ENCODE peak calls at places on chromosome 17, in ten cellular contexts. T is mammary epithelial cell; I is ovary; W is esophagus squamous epithelium; Y is left lung; K is ascending aorta; Z is fibroblast of lung; O is hepatocyte; R is heart right ventricle; S is CD8-positive, alpha-beta T cell. E is an unnamed sample.
A peak's percentile ranks its signal among the peaks of the same experiment; 100 is the strongest.

GRCh38 chr17:65449495-65449894 is 112.0 kb downstream of the AXIN2 start:
- DNase-seq in T (no peak), I (no peak), W (no peak), Y (no peak), K (no peak), Z (no peak), O (no peak), R (no peak), S (no peak), E (no peak)

GRCh38 chr17:48037036-48037881 is at the start of gene COPZ2:
- DNase-seq in T (no peak), I (peak; percentile 64), W (no peak), Y (peak; percentile 55), K (peak; percentile 21), Z (peak; percentile 48), O (peak; percentile 69), R (peak; percentile 75), S (peak; percentile 69), E (peak; percentile 61)

GRCh38 chr17:76909971-76910760 is 42.0 kb downstream of the MGAT5B start:
- DNase-seq in T (peak; percentile 44), I (peak; percentile 41), W (no peak), Y (peak; percentile 41), K (no peak), Z (peak; percentile 45), O (peak; percentile 86), R (peak; percentile 53), S (peak; percentile 30), E (peak; percentile 54)

GRCh38 chr17:16085066-16085699 is 85.6 kb downstream of the TTC19 start:
- DNase-seq in T (peak; percentile 29), I (no peak), W (no peak), Y (no peak), K (no peak), Z (peak; percentile 78), O (no peak), R (no peak), S (no peak), E (peak; percentile 73)

GRCh38 chr17:64773836-64774761 is 112.0 kb upstream of the SMURF2 start:
- DNase-seq in T (peak; percentile 83), I (peak; percentile 19), W (no peak), Y (peak; percentile 77), K (no peak), Z (peak; percentile 64), O (peak; percentile 89), R (no peak), S (no peak), E (peak; percentile 66)

GRCh38 chr17:36869441-36869840 is 67.8 kb upstream of the LHX1 start:
- DNase-seq in T (no peak), I (no peak), W (no peak), Y (no peak), K (no peak), Z (no peak), O (no peak), R (no peak), S (no peak), E (no peak)

GRCh38 chr17:65509032-65509431 is 52.4 kb downstream of the AXIN2 start:
- DNase-seq in T (no peak), I (no peak), W (no peak), Y (no peak), K (no peak), Z (no peak), O (no peak), R (no peak), S (no peak), E (no peak)

GRCh38 chr17:58760248-58760647 is 4.6 kb downstream of the PPM1E start:
- DNase-seq in T (no peak), I (no peak), W (no peak), Y (no peak), K (no peak), Z (no peak), O (no peak), R (no peak), S (no peak), E (no peak)

GRCh38 chr17:61904094-61904710 is 23.6 kb downstream of the INTS2 start:
- DNase-seq in T (no peak), I (no peak), W (no peak), Y (no peak), K (no peak), Z (no peak), O (no peak), R (no peak), S (peak; percentile 15), E (no peak)

GRCh38 chr17:72334205-72334604 is 213.4 kb downstream of the SOX9 start:
- DNase-seq in T (peak; percentile 33), I (no peak), W (no peak), Y (no peak), K (no peak), Z (peak; percentile 80), O (no peak), R (no peak), S (no peak), E (peak; percentile 33)
- TF ChIP-seq CTCF in T (no peak), I (no peak), W (no peak), Y (no peak), K (no peak), Z (peak; percentile 18), O (no peak), R (no peak), S (no peak), E (no peak)

GRCh38 chr17:45433136-45433535 is 466 bp upstream of the ARHGAP27 start:
- DNase-seq in T (no peak), I (no peak), W (no peak), Y (no peak), K (no peak), Z (no peak), O (no peak), R (no peak), S (no peak), E (no peak)
- H3K27ac ChIP-seq in T (no peak overlapping the region), I (no peak overlapping the region), W (peak overlapping the region; percentile 95), Y (peak overlapping the region; percentile 92), K (no peak overlapping the region), Z (no peak overlapping the region), O (no peak overlapping the region), R (no peak overlapping the region), S (no peak overlapping the region), E (no peak overlapping the region)

DNA sequence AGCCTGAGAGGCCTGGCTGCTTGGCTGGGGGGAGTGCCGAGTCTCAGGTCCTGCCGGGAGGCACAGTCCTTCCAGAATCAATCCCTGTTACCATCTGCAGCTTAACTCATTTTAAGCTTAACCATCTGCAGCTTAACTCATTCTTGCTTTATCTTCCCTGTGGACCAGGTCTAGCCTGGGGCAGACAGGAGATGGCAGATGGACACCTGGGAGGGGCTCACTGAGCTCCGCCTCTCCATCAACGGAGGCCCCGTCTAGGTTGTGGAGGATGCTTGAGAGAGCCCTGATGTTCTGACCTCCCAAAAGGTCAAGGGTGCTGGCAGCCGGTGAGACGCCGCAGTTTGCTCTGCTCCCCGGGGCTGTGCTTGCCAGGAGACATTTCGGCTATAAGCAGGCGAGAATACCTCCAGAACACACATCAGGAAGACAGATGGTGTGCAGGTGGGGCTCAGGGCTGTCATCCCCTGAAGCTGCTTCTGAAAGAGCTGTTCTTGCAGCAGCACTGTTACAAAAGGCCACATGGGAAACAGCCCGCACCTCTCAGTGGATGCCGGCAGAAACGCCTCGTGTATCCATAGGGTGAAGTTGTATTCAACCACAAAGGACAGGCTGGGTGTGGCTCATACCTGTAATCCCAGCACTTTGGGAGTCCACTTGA is 41.3 kb downstream of the BAIAP2 start:
- DNase-seq in T (no peak), I (no peak), W (no peak), Y (no peak), K (no peak), Z (no peak), O (no peak), R (no peak), S (no peak), E (no peak)
- H3K4me1 ChIP-seq in T (peaks cover 11% of the 10 kb centered on the region), I (no peaks in the 10 kb centered on the region), W (peaks cover 9% of the 10 kb centered on the region), Y (peaks cover 17% of the 10 kb centered on the region), K (no peaks in the 10 kb centered on the region), Z (no peaks in the 10 kb centered on the region), O (peaks cover 6% of the 10 kb centered on the region), R (no peaks in the 10 kb centered on the region), S (no peaks in the 10 kb centered on the region), E (no peaks in the 10 kb centered on the region)

GRCh38 chr17:20142268-20142667 is 133.1 kb downstream of the SPECC1 start:
- DNase-seq in T (no peak), I (no peak), W (no peak), Y (no peak), K (no peak), Z (no peak), O (no peak), R (no peak), S (no peak), E (no peak)

GRCh38 chr17:20141201-20141999 is 132.2 kb downstream of the SPECC1 start:
- DNase-seq in T (no peak), I (no peak), W (no peak), Y (no peak), K (no peak), Z (no peak), O (no peak), R (no peak), S (no peak), E (peak; percentile 32)

GRCh38 chr17:20145567-20145966 is 136.4 kb downstream of the SPECC1 start:
- DNase-seq in T (no peak), I (no peak), W (no peak), Y (no peak), K (no peak), Z (no peak), O (no peak), R (no peak), S (no peak), E (no peak)

DNA sequence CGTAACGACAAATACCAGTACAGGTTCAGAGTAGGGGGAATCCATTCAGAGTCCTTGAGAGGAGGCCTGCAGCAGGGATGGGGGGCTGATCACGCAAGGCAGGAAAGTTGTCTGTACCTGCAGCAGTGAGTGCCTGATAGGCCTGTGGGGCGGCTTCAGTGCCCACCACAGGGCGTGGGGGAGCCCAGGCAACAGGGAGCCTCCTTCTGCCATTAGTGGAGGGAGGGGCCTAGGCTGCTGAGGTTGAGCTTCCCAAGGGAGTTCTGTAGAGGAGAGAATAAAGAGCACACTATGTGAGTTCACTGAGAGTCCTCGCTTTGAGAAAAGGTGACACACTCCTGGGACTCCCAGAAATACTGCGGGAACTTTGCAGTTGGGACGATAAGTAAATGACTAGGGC is 134.6 kb downstream of the SPECC1 start:
- DNase-seq in T (no peak), I (no peak), W (no peak), Y (no peak), K (no peak), Z (no peak), O (no peak), R (no peak), S (no peak), E (no peak)
- TF ChIP-seq CTCF in T (no peak), I (no peak), W (no peak), Y (no peak), K (no peak), Z (no peak), O (no peak), R (no peak), S (no peak), E (no peak)